ENCODE peak calls at places on chromosomes 1 and 21, in eight cellular contexts. One of them, this sample, is unnamed.

GRCh38 chr1:33634806-33635205 is 162.4 kb downstream of the ZSCAN20 start:
- DNase-seq in kidney: no peak
- DNase-seq in hepatocyte: peak
- DNase-seq in PC-9: peak
- DNase-seq in CD8-positive, alpha-beta T cell: no peak
- DNase-seq in IMR-90: peak
- DNase-seq in adrenal gland: peak
- DNase-seq in progenitor cell of endocrine pancreas: peak
- DNase-seq in this sample: no peak

GRCh38 chr1:109478806-109479205 is 4.9 kb upstream of the ATXN7L2 start:
- DNase-seq in kidney: no peak
- DNase-seq in hepatocyte: peak
- DNase-seq in PC-9: peak
- DNase-seq in CD8-positive, alpha-beta T cell: no peak
- DNase-seq in IMR-90: no peak
- DNase-seq in adrenal gland: peak
- DNase-seq in progenitor cell of endocrine pancreas: peak
- DNase-seq in this sample: no peak

GRCh38 chr21:31897311-31897710 is 24.5 kb downstream of the HUNK start:
- DNase-seq in kidney: no peak
- DNase-seq in hepatocyte: no peak
- DNase-seq in PC-9: no peak
- DNase-seq in CD8-positive, alpha-beta T cell: no peak
- DNase-seq in IMR-90: peak
- DNase-seq in adrenal gland: no peak
- DNase-seq in progenitor cell of endocrine pancreas: no peak
- DNase-seq in this sample: no peak

GRCh38 chr1:37794372-37795339 is 1.0 kb downstream of the MANEAL start:
- DNase-seq in kidney: no peak
- DNase-seq in hepatocyte: no peak
- DNase-seq in PC-9: no peak
- DNase-seq in CD8-positive, alpha-beta T cell: no peak
- DNase-seq in IMR-90: no peak
- DNase-seq in adrenal gland: no peak
- DNase-seq in progenitor cell of endocrine pancreas: no peak
- DNase-seq in this sample: no peak

GRCh38 chr21:18245493-18245967 is 897 bp downstream of the CHODL start:
- DNase-seq in kidney: peak
- DNase-seq in hepatocyte: peak
- DNase-seq in PC-9: no peak
- DNase-seq in CD8-positive, alpha-beta T cell: no peak
- DNase-seq in IMR-90: no peak
- DNase-seq in adrenal gland: no peak
- DNase-seq in progenitor cell of endocrine pancreas: peak
- DNase-seq in this sample: no peak

GRCh38 chr1:208409171-208409570 is 165.0 kb upstream of the PLXNA2 start:
- DNase-seq in kidney: no peak
- DNase-seq in hepatocyte: no peak
- DNase-seq in PC-9: no peak
- DNase-seq in CD8-positive, alpha-beta T cell: no peak
- DNase-seq in IMR-90: no peak
- DNase-seq in adrenal gland: no peak
- DNase-seq in progenitor cell of endocrine pancreas: no peak
- DNase-seq in this sample: no peak

GRCh38 chr1:156747737-156748669 is 3.5 kb downstream of the HDGF start:
- DNase-seq in kidney: no peak
- DNase-seq in hepatocyte: no peak
- DNase-seq in PC-9: no peak
- DNase-seq in CD8-positive, alpha-beta T cell: no peak
- DNase-seq in IMR-90: no peak
- DNase-seq in adrenal gland: no peak
- DNase-seq in progenitor cell of endocrine pancreas: no peak
- DNase-seq in this sample: no peak

GRCh38 chr1:153565529-153566374 is at the start of gene S100A2:
- DNase-seq in kidney: peak
- DNase-seq in hepatocyte: peak
- DNase-seq in PC-9: peak
- DNase-seq in CD8-positive, alpha-beta T cell: no peak
- DNase-seq in IMR-90: peak
- DNase-seq in adrenal gland: peak
- DNase-seq in progenitor cell of endocrine pancreas: no peak
- DNase-seq in this sample: no peak

GRCh38 chr21:17782051-17782450 is 37.1 kb downstream of the C21orf91 start:
- DNase-seq in kidney: no peak
- DNase-seq in hepatocyte: no peak
- DNase-seq in PC-9: no peak
- DNase-seq in CD8-positive, alpha-beta T cell: no peak
- DNase-seq in IMR-90: no peak
- DNase-seq in adrenal gland: no peak
- DNase-seq in progenitor cell of endocrine pancreas: no peak
- DNase-seq in this sample: no peak

GRCh38 chr1:110008971-110009565 is 24.5 kb downstream of the AHCYL1 start:
- DNase-seq in kidney: no peak
- DNase-seq in hepatocyte: no peak
- DNase-seq in PC-9: no peak
- DNase-seq in CD8-positive, alpha-beta T cell: no peak
- DNase-seq in IMR-90: no peak
- DNase-seq in adrenal gland: no peak
- DNase-seq in progenitor cell of endocrine pancreas: no peak
- DNase-seq in this sample: no peak

GRCh38 chr1:212930986-212931678 is 19.2 kb upstream of the VASH2 start:
- DNase-seq in kidney: no peak
- DNase-seq in hepatocyte: peak
- DNase-seq in PC-9: no peak
- DNase-seq in CD8-positive, alpha-beta T cell: no peak
- DNase-seq in IMR-90: no peak
- DNase-seq in adrenal gland: no peak
- DNase-seq in progenitor cell of endocrine pancreas: no peak
- DNase-seq in this sample: no peak

GRCh38 chr1:9374748-9375345 is 82.2 kb downstream of the SPSB1 start:
- DNase-seq in kidney: no peak
- DNase-seq in hepatocyte: no peak
- DNase-seq in PC-9: no peak
- DNase-seq in CD8-positive, alpha-beta T cell: no peak
- DNase-seq in IMR-90: no peak
- DNase-seq in adrenal gland: no peak
- DNase-seq in progenitor cell of endocrine pancreas: no peak
- DNase-seq in this sample: no peak

GRCh38 chr1:168341576-168341975 is 60.9 kb downstream of the TBX19 start:
- DNase-seq in kidney: no peak
- DNase-seq in hepatocyte: no peak
- DNase-seq in PC-9: no peak
- DNase-seq in CD8-positive, alpha-beta T cell: no peak
- DNase-seq in IMR-90: peak
- DNase-seq in adrenal gland: no peak
- DNase-seq in progenitor cell of endocrine pancreas: no peak
- DNase-seq in this sample: no peak

GRCh38 chr1:57423135-57424131 is at the start of gene DAB1:
- DNase-seq in kidney: peak
- DNase-seq in hepatocyte: peak
- DNase-seq in PC-9: no peak
- DNase-seq in CD8-positive, alpha-beta T cell: no peak
- DNase-seq in IMR-90: peak
- DNase-seq in adrenal gland: no peak
- DNase-seq in progenitor cell of endocrine pancreas: peak
- DNase-seq in this sample: no peak

GRCh38 chr1:48595613-48596012 is 123.6 kb upstream of the SPATA6 start:
- DNase-seq in kidney: no peak
- DNase-seq in hepatocyte: no peak
- DNase-seq in PC-9: no peak
- DNase-seq in CD8-positive, alpha-beta T cell: no peak
- DNase-seq in IMR-90: no peak
- DNase-seq in adrenal gland: no peak
- DNase-seq in progenitor cell of endocrine pancreas: no peak
- DNase-seq in this sample: no peak

GRCh38 chr1:95229042-95229441 is 5.0 kb upstream of the RWDD3 start:
- DNase-seq in kidney: no peak
- DNase-seq in hepatocyte: no peak
- DNase-seq in PC-9: no peak
- DNase-seq in CD8-positive, alpha-beta T cell: no peak
- DNase-seq in IMR-90: no peak
- DNase-seq in adrenal gland: no peak
- DNase-seq in progenitor cell of endocrine pancreas: no peak
- DNase-seq in this sample: no peak

GRCh38 chr1:220093361-220094015 is 444 bp upstream of the IARS2 start:
- DNase-seq in kidney: no peak
- DNase-seq in hepatocyte: no peak
- DNase-seq in PC-9: no peak
- DNase-seq in CD8-positive, alpha-beta T cell: no peak
- DNase-seq in IMR-90: no peak
- DNase-seq in adrenal gland: no peak
- DNase-seq in progenitor cell of endocrine pancreas: no peak
- DNase-seq in this sample: no peak

GRCh38 chr1:155093938-155094621 is 15.4 kb downstream of the EFNA3 start:
- DNase-seq in kidney: peak
- DNase-seq in hepatocyte: peak
- DNase-seq in PC-9: no peak
- DNase-seq in CD8-positive, alpha-beta T cell: no peak
- DNase-seq in IMR-90: peak
- DNase-seq in adrenal gland: no peak
- DNase-seq in progenitor cell of endocrine pancreas: no peak
- DNase-seq in this sample: no peak

GRCh38 chr1:27752372-27752771 is 20.6 kb upstream of the STX12 start:
- DNase-seq in kidney: no peak
- DNase-seq in hepatocyte: no peak
- DNase-seq in PC-9: no peak
- DNase-seq in CD8-positive, alpha-beta T cell: no peak
- DNase-seq in IMR-90: peak
- DNase-seq in adrenal gland: no peak
- DNase-seq in progenitor cell of endocrine pancreas: no peak
- DNase-seq in this sample: no peak

GRCh38 chr1:87398644-87399043 is 70.0 kb downstream of the LMO4 start:
- DNase-seq in kidney: no peak
- DNase-seq in hepatocyte: no peak
- DNase-seq in PC-9: no peak
- DNase-seq in CD8-positive, alpha-beta T cell: no peak
- DNase-seq in IMR-90: peak
- DNase-seq in adrenal gland: no peak
- DNase-seq in progenitor cell of endocrine pancreas: no peak
- DNase-seq in this sample: no peak

DNA sequence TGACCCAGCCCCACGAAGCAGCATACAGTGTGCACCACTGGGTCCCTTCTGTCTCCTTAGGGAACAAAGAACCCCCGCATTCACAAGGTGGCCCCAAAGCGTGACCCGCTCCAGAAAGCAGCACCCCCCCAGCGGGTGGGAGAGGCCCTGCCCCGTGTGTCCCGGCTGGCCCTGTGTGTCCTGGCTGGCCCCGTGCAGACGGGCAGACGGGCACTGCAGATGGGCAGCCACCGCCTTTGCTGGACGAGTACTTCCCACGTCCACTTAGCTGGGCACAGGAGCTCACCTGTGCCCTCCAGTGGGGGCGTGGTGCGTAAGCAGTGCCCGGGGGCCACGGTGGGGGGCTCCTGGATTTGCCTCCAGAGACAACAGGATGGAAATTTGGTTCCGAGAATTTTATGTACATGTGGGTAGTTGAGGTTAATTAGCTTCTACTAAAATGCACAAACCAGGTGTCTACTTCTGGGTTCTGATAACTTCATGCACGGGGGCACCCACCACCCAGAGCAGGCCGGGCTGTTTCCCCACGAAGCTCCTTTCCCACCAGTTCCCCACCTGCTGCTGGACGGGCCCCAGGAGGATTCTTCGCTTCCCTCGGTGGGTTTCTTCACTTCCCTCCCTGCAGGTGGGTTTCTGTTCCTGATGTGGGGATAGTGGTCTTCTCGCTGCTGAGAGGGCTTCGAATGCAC is 33.2 kb upstream of the SLC19A1 start:
- DNase-seq in kidney: peak
- DNase-seq in hepatocyte: no peak
- DNase-seq in PC-9: no peak
- DNase-seq in CD8-positive, alpha-beta T cell: no peak
- DNase-seq in IMR-90: no peak
- DNase-seq in adrenal gland: peak
- DNase-seq in progenitor cell of endocrine pancreas: no peak
- DNase-seq in this sample: peak
- TF ChIP-seq CTCF in kidney: no peak
- TF ChIP-seq CTCF in hepatocyte: no peak
- TF ChIP-seq CTCF in PC-9: no peak
- TF ChIP-seq CTCF in CD8-positive, alpha-beta T cell: no peak
- TF ChIP-seq CTCF in IMR-90: no peak
- TF ChIP-seq CTCF in adrenal gland: no peak
- TF ChIP-seq CTCF in progenitor cell of endocrine pancreas: no peak
- TF ChIP-seq CTCF in this sample: no peak

DNA sequence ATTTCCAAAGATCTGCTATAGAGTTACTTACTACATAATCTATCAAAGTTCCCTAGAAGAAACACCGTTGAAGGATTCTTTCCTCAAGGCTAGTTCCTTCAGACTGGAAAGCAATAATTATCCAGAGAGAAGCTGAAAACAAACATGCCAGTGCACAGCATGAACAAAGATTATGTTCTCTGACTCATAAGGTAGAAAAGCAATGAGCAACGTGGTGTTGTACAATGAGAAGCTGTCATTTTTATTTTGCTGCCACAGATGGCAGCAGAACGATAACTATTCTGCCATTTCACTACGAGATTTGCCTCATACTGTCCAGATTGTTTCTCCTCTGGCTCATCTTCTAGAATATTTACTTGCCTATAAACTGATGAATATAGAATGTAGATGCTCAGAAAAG is 10.7 kb downstream of the EXTL2 start:
- DNase-seq in kidney: no peak
- DNase-seq in hepatocyte: peak
- DNase-seq in PC-9: no peak
- DNase-seq in CD8-positive, alpha-beta T cell: no peak
- DNase-seq in IMR-90: peak
- DNase-seq in adrenal gland: no peak
- DNase-seq in progenitor cell of endocrine pancreas: no peak
- DNase-seq in this sample: no peak
- TF ChIP-seq CTCF in kidney: no peak
- TF ChIP-seq CTCF in hepatocyte: peak
- TF ChIP-seq CTCF in PC-9: peak
- TF ChIP-seq CTCF in CD8-positive, alpha-beta T cell: no peak
- TF ChIP-seq CTCF in IMR-90: peak
- TF ChIP-seq CTCF in adrenal gland: no peak
- TF ChIP-seq CTCF in progenitor cell of endocrine pancreas: no peak
- TF ChIP-seq CTCF in this sample: no peak

DNA sequence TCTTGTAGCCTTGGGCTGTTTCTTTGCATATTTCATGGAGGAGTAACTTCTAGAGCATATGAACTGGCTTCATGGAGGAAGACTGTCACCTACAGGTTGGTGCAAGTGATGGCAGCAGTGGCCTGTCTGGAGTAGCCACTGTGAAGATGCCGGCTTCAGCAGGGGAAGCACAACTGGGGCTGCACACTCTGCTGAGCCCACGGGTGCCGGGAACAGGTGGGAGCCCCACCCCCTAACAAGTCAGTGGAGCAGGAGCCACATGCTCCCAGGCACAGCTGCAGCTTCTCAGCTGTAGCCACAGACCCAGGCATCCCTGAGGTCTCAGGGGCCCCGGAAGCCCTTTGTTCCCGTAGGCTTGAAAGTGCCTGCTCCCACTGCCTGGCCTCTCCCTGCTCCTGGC is 43.2 kb upstream of the C1orf185 start:
- DNase-seq in kidney: no peak
- DNase-seq in hepatocyte: no peak
- DNase-seq in PC-9: no peak
- DNase-seq in CD8-positive, alpha-beta T cell: no peak
- DNase-seq in IMR-90: peak
- DNase-seq in adrenal gland: no peak
- DNase-seq in progenitor cell of endocrine pancreas: no peak
- DNase-seq in this sample: no peak
- TF ChIP-seq CTCF in kidney: peak
- TF ChIP-seq CTCF in hepatocyte: peak
- TF ChIP-seq CTCF in PC-9: peak
- TF ChIP-seq CTCF in CD8-positive, alpha-beta T cell: no peak
- TF ChIP-seq CTCF in IMR-90: peak
- TF ChIP-seq CTCF in adrenal gland: no peak
- TF ChIP-seq CTCF in progenitor cell of endocrine pancreas: peak
- TF ChIP-seq CTCF in this sample: no peak

GRCh38 chr1:166822385-166822784 is 16.9 kb upstream of the POGK start:
- DNase-seq in kidney: no peak
- DNase-seq in hepatocyte: no peak
- DNase-seq in PC-9: no peak
- DNase-seq in CD8-positive, alpha-beta T cell: no peak
- DNase-seq in IMR-90: no peak
- DNase-seq in adrenal gland: no peak
- DNase-seq in progenitor cell of endocrine pancreas: no peak
- DNase-seq in this sample: no peak
- TF ChIP-seq CTCF in kidney: no peak
- TF ChIP-seq CTCF in hepatocyte: no peak
- TF ChIP-seq CTCF in PC-9: peak
- TF ChIP-seq CTCF in CD8-positive, alpha-beta T cell: peak
- TF ChIP-seq CTCF in IMR-90: no peak
- TF ChIP-seq CTCF in adrenal gland: no peak
- TF ChIP-seq CTCF in progenitor cell of endocrine pancreas: peak
- TF ChIP-seq CTCF in this sample: no peak